ENCODE peak calls at places on chromosomes 12 and 14, in five cellular contexts. M is keratinocyte, C is nucleus accumbens, K is HCEC 1CT, Z is adrenal gland. T is an unnamed sample.

GRCh38 chr12:44817687-44818086 is 58.4 kb downstream of the NELL2 start:
- DNase-seq in M (no peak), C (no peak), K (no peak), Z (no peak), T (no peak)

GRCh38 chr14:96663491-96664067 is 133.6 kb upstream of the VRK1 start:
- DNase-seq in M (no peak), C (no peak), K (no peak), Z (no peak), T (no peak)

GRCh38 chr12:15186593-15186992 is 34.6 kb downstream of the RERG start:
- DNase-seq in M (no peak), C (no peak), K (no peak), Z (peak; percentile 53), T (no peak)

GRCh38 chr14:104278214-104278534 is 139.8 kb downstream of the KIF26A start:
- DNase-seq in M (no peak), C (no peak), K (no peak), Z (no peak), T (no peak)

GRCh38 chr14:84961637-84962036 is 568.3 kb upstream of the FLRT2 start:
- DNase-seq in M (no peak), C (no peak), K (no peak), Z (no peak), T (no peak)

GRCh38 chr14:92783813-92784431 is 10.2 kb upstream of the GOLGA5 start:
- DNase-seq in M (no peak), C (no peak), K (peak; percentile 72), Z (peak; percentile 40), T (peak; percentile 61)

GRCh38 chr14:90608925-90609324 is 207.3 kb downstream of the TTC7B start:
- DNase-seq in M (no peak), C (no peak), K (no peak), Z (no peak), T (no peak)

GRCh38 chr12:31591308-31591901 is 469 bp upstream of the DENND5B start:
- DNase-seq in M (no peak), C (peak; percentile 57), K (no peak), Z (peak; percentile 42), T (peak; percentile 24)

GRCh38 chr12:108446766-108447165 is 68.3 kb upstream of the FICD start:
- DNase-seq in M (no peak), C (no peak), K (peak; percentile 50), Z (no peak), T (no peak)

GRCh38 chr14:50475460-50475859 is 56.9 kb downstream of the MAP4K5 start:
- DNase-seq in M (no peak), C (no peak), K (peak; percentile 69), Z (no peak), T (no peak)

GRCh38 chr14:53273671-53274072 is 120.5 kb upstream of the DDHD1 start:
- DNase-seq in M (no peak), C (no peak), K (no peak), Z (no peak), T (no peak)

GRCh38 chr14:97634786-97635185 is 837.6 kb downstream of the VRK1 start:
- DNase-seq in M (no peak), C (no peak), K (no peak), Z (no peak), T (no peak)

GRCh38 chr12:19507823-19508222 is 68.5 kb downstream of the AEBP2 start:
- DNase-seq in M (no peak), C (no peak), K (peak; percentile 15), Z (no peak), T (no peak)

GRCh38 chr14:102939820-102940561 is 17.5 kb downstream of the AMN start:
- DNase-seq in M (no peak), C (no peak), K (no peak), Z (no peak), T (no peak)

GRCh38 chr14:76011959-76012802 is 26.6 kb downstream of the IFT43 start:
- DNase-seq in M (no peak), C (no peak), K (no peak), Z (no peak), T (peak; percentile 32)

GRCh38 chr12:54991161-54991991 is 6.8 kb upstream of the TESPA1 start:
- DNase-seq in M (no peak), C (no peak), K (no peak), Z (no peak), T (no peak)